ENCODE peak calls at places on chromosomes 4 and X, in seven cellular contexts. I is K562, S is GM12878, E is HEK293T, X is HCT116, Z is H1, G is HepG2. N is an unnamed sample.

GRCh38 chrX:2228466-2228865 is 272.3 kb downstream of the DHRSX start:
- DNase-seq in E (no peak), I (no peak), G (no peak), Z (no peak), X (no peak), S (no peak), N (no peak)

GRCh38 chrX:7115557-7115956 is 32.0 kb upstream of the STS start:
- DNase-seq in Z (no peak), X (no peak), G (no peak), S (peak), E (no peak), I (no peak), N (no peak)

GRCh38 chrX:103607385-103608304 is at the start of gene TCEAL3:
- DNase-seq in X (no peak), I (no peak), G (no peak), S (no peak), Z (no peak), E (no peak), N (peak)

GRCh38 chrX:120750381-120750780 is 120.5 kb upstream of the C1GALT1C1 start:
- DNase-seq in X (no peak), G (no peak), S (no peak), Z (no peak), E (no peak), I (no peak), N (no peak)

GRCh38 chrX:132622130-132622529 is 133.3 kb upstream of the MBNL3 start:
- DNase-seq in Z (no peak), S (no peak), G (no peak), E (no peak), X (peak), I (peak), N (no peak)

GRCh38 chr4:32133141-32133540 is 1413.0 kb downstream of the PCDH7 start:
- DNase-seq in S (no peak), E (no peak), X (no peak), I (no peak), G (no peak), Z (no peak), N (no peak)

GRCh38 chr4:152399246-152399645 is 136.6 kb downstream of the FBXW7 start:
- DNase-seq in S (peak), I (no peak), Z (no peak), X (no peak), E (no peak), G (no peak), N (no peak)

GRCh38 chr4:44368413-44369167 is 80.0 kb downstream of the KCTD8 start:
- DNase-seq in X (no peak), E (no peak), Z (no peak), G (no peak), I (no peak), S (no peak), N (no peak)

GRCh38 chr4:145957307-145957706 is 18.7 kb upstream of the ZNF827 start:
- DNase-seq in E (no peak), Z (no peak), G (no peak), X (no peak), I (no peak), S (no peak), N (no peak)

GRCh38 chrX:2774776-2775175 is 22.9 kb downstream of the XG start:
- DNase-seq in X (no peak), E (no peak), Z (no peak), I (no peak), G (no peak), S (no peak), N (no peak)

GRCh38 chrX:8805974-8806373 is 4.8 kb upstream of the FAM9A start:
- DNase-seq in X (no peak), S (no peak), E (no peak), I (no peak), Z (no peak), G (no peak), N (no peak)

GRCh38 chrX:44157858-44158257 is 184.7 kb upstream of the NDP start:
- DNase-seq in X (no peak), E (no peak), I (no peak), Z (no peak), S (no peak), G (no peak), N (no peak)

GRCh38 chr4:173367946-173368345 is 2.8 kb upstream of the SAP30 start:
- DNase-seq in S (no peak), E (no peak), I (peak), Z (no peak), X (no peak), G (no peak), N (no peak)

GRCh38 chr4:159003420-159004253 is 99.2 kb upstream of the RAPGEF2 start:
- DNase-seq in E (no peak), S (no peak), Z (no peak), I (peak), G (no peak), X (no peak), N (no peak)
- TF ChIP-seq SP1 in E (no peak), S (no peak), Z (no peak), I (no peak), G (no peak), X (no peak), N (no peak)

GRCh38 chr4:107834241-107834856 is 9.6 kb downstream of the SGMS2 start:
- DNase-seq in G (no peak), Z (no peak), S (no peak), I (no peak), X (no peak), E (no peak), N (no peak)

GRCh38 chr4:107838138-107838618 is 13.4 kb downstream of the SGMS2 start:
- DNase-seq in I (no peak), E (no peak), S (no peak), X (no peak), Z (no peak), G (no peak), N (no peak)

GRCh38 chr4:107832275-107832807 is 7.6 kb downstream of the SGMS2 start:
- DNase-seq in G (no peak), X (no peak), Z (no peak), S (no peak), E (no peak), I (no peak), N (no peak)

GRCh38 chr4:107837298-107837697 is 12.6 kb downstream of the SGMS2 start:
- DNase-seq in G (no peak), E (no peak), S (no peak), Z (no peak), I (no peak), X (no peak), N (no peak)

GRCh38 chr4:107835409-107835808 is 10.7 kb downstream of the SGMS2 start:
- DNase-seq in S (no peak), I (no peak), E (no peak), Z (no peak), G (no peak), X (no peak), N (no peak)
- TF ChIP-seq SP1 in S (no peak), I (no peak), E (no peak), Z (no peak), G (no peak), X (no peak), N (no peak)

GRCh38 chr4:37568494-37568893 is 117.7 kb downstream of the RELL1 start:
- DNase-seq in G (no peak), E (no peak), S (no peak), Z (no peak), X (no peak), I (no peak), N (no peak)
- TF ChIP-seq SP1 in G (no peak), E (no peak), S (no peak), Z (no peak), X (no peak), I (no peak), N (no peak)

GRCh38 chr4:77804471-77804870 is 14.7 kb downstream of the CNOT6L start:
- DNase-seq in I (no peak), E (no peak), X (no peak), S (no peak), G (no peak), Z (no peak), N (no peak)
- TF ChIP-seq SP1 in I (no peak), E (no peak), X (no peak), S (no peak), G (no peak), Z (no peak), N (no peak)

DNA sequence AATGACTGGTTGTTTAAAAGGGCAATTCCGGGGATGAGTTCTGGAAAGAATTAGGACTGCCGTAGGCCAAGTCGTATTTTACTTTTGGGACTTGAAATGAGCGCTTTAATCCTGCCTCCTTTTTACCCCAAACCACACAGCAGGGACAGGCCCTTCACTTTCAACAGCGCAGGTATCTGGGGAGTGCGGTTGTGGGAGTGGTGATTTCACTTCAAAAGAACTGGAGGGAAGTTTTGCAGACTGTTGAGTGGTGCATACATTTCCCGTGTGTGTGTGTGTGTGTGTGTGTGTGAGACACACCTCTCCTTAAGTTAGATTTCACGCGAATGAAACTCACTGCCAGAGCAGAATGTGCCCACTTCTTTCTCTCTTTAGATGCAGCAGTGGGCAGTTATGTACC is 2.8 kb downstream of the NHS start:
- DNase-seq in S (no peak), I (no peak), G (no peak), Z (no peak), E (no peak), X (no peak), N (no peak)
- TF ChIP-seq SP1 in S (no peak), I (no peak), G (no peak), Z (no peak), E (no peak), X (no peak), N (no peak)

GRCh38 chr4:182748283-182748682 is 168.9 kb downstream of the DCTD start:
- DNase-seq in X (no peak), G (no peak), E (no peak), I (no peak), Z (no peak), S (no peak), N (no peak)
- TF ChIP-seq SP1 in X (no peak), G (no peak), E (no peak), I (no peak), Z (no peak), S (no peak), N (no peak)

DNA sequence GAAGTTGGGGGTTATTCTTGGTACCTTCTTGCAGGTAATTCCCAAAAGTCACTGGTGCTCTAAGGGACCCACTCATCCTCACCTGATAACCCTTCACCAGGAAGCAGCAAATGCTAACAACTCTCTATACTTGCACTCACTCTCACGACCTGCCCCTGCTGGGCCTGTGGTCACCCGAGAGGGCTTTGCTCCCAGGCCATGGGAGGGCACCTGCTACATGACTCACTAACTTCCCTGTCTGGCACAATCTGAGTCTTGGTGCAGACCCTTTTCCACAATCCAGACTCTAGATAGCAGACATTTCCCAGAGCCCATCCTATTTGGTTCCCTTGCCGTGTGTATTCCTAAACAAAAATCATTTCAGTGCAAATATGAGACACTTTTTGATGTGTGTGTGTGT is 403.8 kb upstream of the FAT1 start:
- DNase-seq in S (no peak), X (no peak), G (no peak), I (no peak), Z (no peak), E (no peak), N (no peak)
- TF ChIP-seq SP1 in S (no peak), X (no peak), G (no peak), I (no peak), Z (no peak), E (no peak), N (no peak)

N was measured in WTC11.